ENCODE peak calls at places on chromosomes 13 and 19, in nine cellular contexts. O is cardiac muscle cell; W is CD8-positive, alpha-beta T cell; D is fibroblast of lung; H is hepatocyte; L is WERI-Rb-1; S is neural progenitor cell; P is prostate gland; E is kidney epithelial cell. Q is an unnamed sample.

GRCh38 chr13:110562696-110563462 is 1.4 kb upstream of the RAB20 start:
- DNase-seq in E (no peak), W (no peak), H (no peak), O (no peak), P (peak), L (no peak), D (no peak), S (no peak), Q (no peak)

GRCh38 chr13:21218351-21219043 is 42.0 kb downstream of the MRPL57 start:
- DNase-seq in H (no peak), P (no peak), W (no peak), O (no peak), S (no peak), D (no peak), L (no peak), E (no peak), Q (peak)

GRCh38 chr19:40576585-40577451 is at the start of gene SHKBP1:
- DNase-seq in O (peak), E (peak), H (peak), P (peak), D (peak), S (peak), L (peak), W (peak), Q (peak)

GRCh38 chr13:105936816-105937215 is 598.6 kb downstream of the EFNB2 start:
- DNase-seq in D (peak), S (no peak), E (no peak), O (no peak), W (no peak), L (no peak), P (no peak), H (no peak), Q (no peak)

GRCh38 chr13:37136633-37137032 is 31.2 kb upstream of the CSNK1A1L start:
- DNase-seq in D (no peak), L (no peak), H (no peak), P (no peak), O (no peak), E (no peak), W (no peak), S (no peak), Q (no peak)

GRCh38 chr13:113666324-113666660 is 727 bp upstream of the GRK1 start:
- DNase-seq in S (no peak), E (no peak), P (no peak), W (no peak), L (peak), H (no peak), D (no peak), O (no peak), Q (no peak)

GRCh38 chr19:35044317-35045117 is 3.0 kb downstream of the HPN start:
- DNase-seq in E (no peak), S (peak), O (peak), L (peak), W (peak), D (peak), H (peak), P (peak), Q (peak)

GRCh38 chr19:42086188-42086736 is 10.3 kb downstream of the ZNF574 start:
- DNase-seq in L (no peak), P (no peak), W (no peak), H (no peak), S (no peak), O (no peak), D (no peak), E (no peak), Q (no peak)

GRCh38 chr13:77429320-77430142 is 102.6 kb upstream of the MYCBP2 start:
- DNase-seq in L (no peak), O (no peak), S (no peak), H (no peak), D (peak), W (no peak), E (no peak), P (peak), Q (peak)

GRCh38 chr13:26784704-26785639 is 24.4 kb upstream of the GPR12 start:
- DNase-seq in S (peak), P (no peak), L (no peak), W (peak), E (no peak), O (no peak), D (no peak), H (no peak), Q (peak)
- H3K4me3 ChIP-seq in S (peak), P (no peak), L (no peak), W (peak), E (no peak), O (no peak), D (no peak), H (no peak), Q (no peak)

GRCh38 chr19:53659292-53659691 is 27.5 kb downstream of the DPRX start:
- DNase-seq in L (peak), O (peak), D (no peak), W (no peak), H (peak), S (peak), P (peak), E (no peak), Q (no peak)
- TF ChIP-seq CTCF in L (no peak), O (no peak), D (no peak), W (no peak), H (peak), S (peak), P (peak), E (no peak), Q (no peak)

GRCh38 chr19:55504252-55504603 is 16.0 kb downstream of the SSC5D start:
- DNase-seq in D (no peak), L (no peak), W (no peak), H (no peak), E (no peak), P (no peak), O (no peak), S (no peak), Q (no peak)
- H3K4me3 ChIP-seq in D (no peak), L (no peak), W (peak), H (no peak), E (no peak), P (peak), O (peak), S (no peak), Q (no peak)

DNA sequence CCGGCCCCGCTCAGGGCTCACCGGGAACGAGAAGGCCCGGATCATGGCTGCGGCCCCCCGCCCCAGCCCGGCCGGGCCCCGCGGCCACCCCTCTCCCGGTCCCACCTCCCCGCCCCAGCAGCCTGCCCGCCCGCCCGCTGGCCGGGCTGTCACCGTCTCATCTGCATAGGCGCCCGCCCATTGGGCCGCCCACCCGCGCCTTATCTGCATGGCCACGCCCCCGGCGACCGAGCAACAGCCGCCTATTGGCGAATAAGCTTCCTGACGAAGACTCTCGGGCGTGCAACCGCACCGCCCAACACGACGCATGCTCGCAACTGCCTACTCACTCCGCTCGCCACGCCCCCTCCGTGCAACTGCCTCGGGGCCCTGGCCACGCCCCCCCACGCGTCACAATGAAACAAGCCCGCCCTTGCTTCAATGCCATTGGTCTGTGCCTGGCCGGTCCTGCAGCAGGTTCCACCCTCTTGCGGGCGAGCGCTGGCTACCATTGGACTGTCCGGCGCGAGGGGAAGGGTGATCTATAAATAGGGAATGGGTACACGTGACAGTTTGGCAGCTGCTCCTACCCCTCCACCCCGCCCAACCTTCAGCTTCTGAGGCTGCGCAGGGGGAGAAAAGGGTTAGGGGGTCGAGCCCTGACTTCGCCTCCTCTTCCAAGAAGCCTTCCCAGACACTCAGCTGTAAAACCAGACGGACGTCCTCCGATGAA is at the start of gene DACT3:
- DNase-seq in D (peak), E (peak), H (peak), L (peak), W (peak), P (peak), S (peak), O (peak), Q (peak)
- TF ChIP-seq CTCF in D (no peak), E (no peak), H (no peak), L (no peak), W (no peak), P (peak), S (no peak), O (no peak), Q (no peak)

GRCh38 chr19:38653028-38653571 is 5.7 kb downstream of the ACTN4 start:
- DNase-seq in L (peak), H (peak), D (peak), O (no peak), S (no peak), W (no peak), E (no peak), P (no peak), Q (no peak)
- H3K4me3 ChIP-seq in L (peak), H (no peak), D (peak), O (no peak), S (no peak), W (no peak), E (no peak), P (no peak), Q (no peak)